ENCODE peak calls at places on chromosomes 4 and X, in ten cellular contexts. One of them, this sample, is unnamed.

GRCh38 chr4:6115746-6116586 is 84.4 kb downstream of the JAKMIP1 start:
- DNase-seq in spleen: no peak
- DNase-seq in AG04449: no peak
- DNase-seq in psoas muscle: no peak
- DNase-seq in fibroblast of the aortic adventitia: no peak
- DNase-seq in tibial nerve: no peak
- DNase-seq in neural crest cell: no peak
- DNase-seq in breast epithelium: no peak
- DNase-seq in endodermal cell: peak
- DNase-seq in left lung: no peak
- DNase-seq in this sample: no peak

GRCh38 chr4:159451006-159451405 is 348.1 kb downstream of the RAPGEF2 start:
- DNase-seq in spleen: no peak
- DNase-seq in endodermal cell: no peak
- DNase-seq in AG04449: no peak
- DNase-seq in left lung: no peak
- DNase-seq in breast epithelium: no peak
- DNase-seq in neural crest cell: no peak
- DNase-seq in fibroblast of the aortic adventitia: no peak
- DNase-seq in psoas muscle: no peak
- DNase-seq in tibial nerve: no peak
- DNase-seq in this sample: no peak

GRCh38 chr4:2069986-2070385 is 10.9 kb downstream of the NAT8L start:
- DNase-seq in tibial nerve: no peak
- DNase-seq in psoas muscle: no peak
- DNase-seq in left lung: peak
- DNase-seq in AG04449: no peak
- DNase-seq in breast epithelium: no peak
- DNase-seq in fibroblast of the aortic adventitia: no peak
- DNase-seq in neural crest cell: no peak
- DNase-seq in endodermal cell: peak
- DNase-seq in spleen: peak
- DNase-seq in this sample: no peak

GRCh38 chrX:47648376-47648775 is 2.0 kb downstream of the ELK1 start:
- DNase-seq in left lung: no peak
- DNase-seq in endodermal cell: no peak
- DNase-seq in tibial nerve: no peak
- DNase-seq in neural crest cell: no peak
- DNase-seq in breast epithelium: no peak
- DNase-seq in psoas muscle: no peak
- DNase-seq in AG04449: no peak
- DNase-seq in spleen: no peak
- DNase-seq in fibroblast of the aortic adventitia: no peak
- DNase-seq in this sample: no peak

GRCh38 chrX:65674351-65674893 is 7.0 kb downstream of the MSN start:
- DNase-seq in breast epithelium: no peak
- DNase-seq in AG04449: no peak
- DNase-seq in tibial nerve: no peak
- DNase-seq in psoas muscle: no peak
- DNase-seq in spleen: no peak
- DNase-seq in neural crest cell: no peak
- DNase-seq in fibroblast of the aortic adventitia: peak
- DNase-seq in endodermal cell: no peak
- DNase-seq in left lung: no peak
- DNase-seq in this sample: no peak

GRCh38 chr4:142534994-142535393 is 311.1 kb downstream of the INPP4B start:
- DNase-seq in breast epithelium: no peak
- DNase-seq in AG04449: no peak
- DNase-seq in endodermal cell: no peak
- DNase-seq in spleen: no peak
- DNase-seq in fibroblast of the aortic adventitia: no peak
- DNase-seq in psoas muscle: no peak
- DNase-seq in left lung: no peak
- DNase-seq in tibial nerve: no peak
- DNase-seq in neural crest cell: no peak
- DNase-seq in this sample: no peak

GRCh38 chr4:118865091-118865708 is 23.5 kb upstream of the SYNPO2 start:
- DNase-seq in breast epithelium: no peak
- DNase-seq in AG04449: no peak
- DNase-seq in spleen: no peak
- DNase-seq in psoas muscle: no peak
- DNase-seq in tibial nerve: no peak
- DNase-seq in neural crest cell: peak
- DNase-seq in fibroblast of the aortic adventitia: peak
- DNase-seq in endodermal cell: peak
- DNase-seq in left lung: no peak
- DNase-seq in this sample: peak

GRCh38 chr4:131347816-131348215 is 1801.3 kb upstream of the PCDH10 start:
- DNase-seq in breast epithelium: no peak
- DNase-seq in AG04449: no peak
- DNase-seq in neural crest cell: no peak
- DNase-seq in tibial nerve: no peak
- DNase-seq in left lung: no peak
- DNase-seq in psoas muscle: no peak
- DNase-seq in spleen: no peak
- DNase-seq in endodermal cell: no peak
- DNase-seq in fibroblast of the aortic adventitia: no peak
- DNase-seq in this sample: no peak

GRCh38 chr4:5995901-5996623 is 22.2 kb downstream of the C4orf50 start:
- DNase-seq in neural crest cell: no peak
- DNase-seq in spleen: no peak
- DNase-seq in breast epithelium: no peak
- DNase-seq in AG04449: no peak
- DNase-seq in fibroblast of the aortic adventitia: no peak
- DNase-seq in tibial nerve: no peak
- DNase-seq in psoas muscle: peak
- DNase-seq in left lung: no peak
- DNase-seq in endodermal cell: peak
- DNase-seq in this sample: no peak

GRCh38 chrX:108299704-108300103 is 138.5 kb downstream of the COL4A6 start:
- DNase-seq in breast epithelium: no peak
- DNase-seq in fibroblast of the aortic adventitia: no peak
- DNase-seq in AG04449: no peak
- DNase-seq in psoas muscle: no peak
- DNase-seq in left lung: no peak
- DNase-seq in tibial nerve: no peak
- DNase-seq in spleen: no peak
- DNase-seq in neural crest cell: no peak
- DNase-seq in endodermal cell: no peak
- DNase-seq in this sample: no peak

GRCh38 chrX:108303682-108304081 is 134.5 kb downstream of the COL4A6 start:
- DNase-seq in left lung: no peak
- DNase-seq in spleen: no peak
- DNase-seq in psoas muscle: no peak
- DNase-seq in fibroblast of the aortic adventitia: no peak
- DNase-seq in breast epithelium: no peak
- DNase-seq in tibial nerve: no peak
- DNase-seq in AG04449: no peak
- DNase-seq in endodermal cell: no peak
- DNase-seq in neural crest cell: no peak
- DNase-seq in this sample: no peak

GRCh38 chrX:108306086-108306485 is 132.1 kb downstream of the COL4A6 start:
- DNase-seq in neural crest cell: no peak
- DNase-seq in spleen: no peak
- DNase-seq in left lung: no peak
- DNase-seq in tibial nerve: no peak
- DNase-seq in psoas muscle: no peak
- DNase-seq in breast epithelium: no peak
- DNase-seq in fibroblast of the aortic adventitia: no peak
- DNase-seq in AG04449: no peak
- DNase-seq in endodermal cell: no peak
- DNase-seq in this sample: no peak

GRCh38 chrX:108307408-108308085 is 130.7 kb downstream of the COL4A6 start:
- DNase-seq in neural crest cell: no peak
- DNase-seq in fibroblast of the aortic adventitia: peak
- DNase-seq in spleen: no peak
- DNase-seq in tibial nerve: no peak
- DNase-seq in left lung: peak
- DNase-seq in psoas muscle: peak
- DNase-seq in endodermal cell: no peak
- DNase-seq in AG04449: no peak
- DNase-seq in breast epithelium: peak
- DNase-seq in this sample: no peak

GRCh38 chrX:108304210-108304609 is 134.0 kb downstream of the COL4A6 start:
- DNase-seq in spleen: no peak
- DNase-seq in psoas muscle: no peak
- DNase-seq in tibial nerve: no peak
- DNase-seq in AG04449: no peak
- DNase-seq in breast epithelium: no peak
- DNase-seq in endodermal cell: no peak
- DNase-seq in fibroblast of the aortic adventitia: peak
- DNase-seq in neural crest cell: no peak
- DNase-seq in left lung: no peak
- DNase-seq in this sample: no peak
- TF ChIP-seq CTCF in spleen: no peak
- TF ChIP-seq CTCF in psoas muscle: peak
- TF ChIP-seq CTCF in tibial nerve: no peak
- TF ChIP-seq CTCF in AG04449: no peak
- TF ChIP-seq CTCF in breast epithelium: no peak
- TF ChIP-seq CTCF in endodermal cell: peak
- TF ChIP-seq CTCF in fibroblast of the aortic adventitia: peak
- TF ChIP-seq CTCF in neural crest cell: peak
- TF ChIP-seq CTCF in left lung: no peak
- TF ChIP-seq CTCF in this sample: peak

GRCh38 chrX:105564536-105564935 is 257.8 kb upstream of the NRK start:
- DNase-seq in AG04449: peak
- DNase-seq in neural crest cell: no peak
- DNase-seq in psoas muscle: no peak
- DNase-seq in breast epithelium: no peak
- DNase-seq in endodermal cell: no peak
- DNase-seq in left lung: no peak
- DNase-seq in tibial nerve: no peak
- DNase-seq in spleen: no peak
- DNase-seq in fibroblast of the aortic adventitia: peak
- DNase-seq in this sample: no peak

DNA sequence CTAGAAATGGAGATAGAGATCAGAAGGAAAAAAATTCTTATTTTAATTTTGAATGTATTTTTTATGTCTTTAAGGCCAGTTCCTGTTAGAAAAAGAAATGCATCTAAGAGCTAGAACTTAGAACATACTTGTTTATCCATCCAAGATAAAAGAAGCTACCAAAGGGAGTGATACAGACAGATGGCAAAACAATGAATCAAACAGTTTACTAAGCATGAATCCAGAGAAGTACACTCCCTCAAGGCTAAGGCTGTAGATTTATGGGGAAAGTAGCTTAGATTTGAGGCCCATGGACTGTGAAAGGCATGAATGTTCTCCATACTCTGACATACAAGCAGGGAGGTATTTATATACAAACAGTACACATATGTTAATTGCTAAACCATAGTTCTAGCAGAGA is 255.3 kb upstream of the NRK start:
- DNase-seq in left lung: no peak
- DNase-seq in breast epithelium: no peak
- DNase-seq in psoas muscle: no peak
- DNase-seq in tibial nerve: no peak
- DNase-seq in endodermal cell: no peak
- DNase-seq in neural crest cell: no peak
- DNase-seq in AG04449: no peak
- DNase-seq in spleen: no peak
- DNase-seq in fibroblast of the aortic adventitia: no peak
- DNase-seq in this sample: no peak
- TF ChIP-seq CTCF in left lung: no peak
- TF ChIP-seq CTCF in breast epithelium: no peak
- TF ChIP-seq CTCF in psoas muscle: no peak
- TF ChIP-seq CTCF in tibial nerve: no peak
- TF ChIP-seq CTCF in endodermal cell: no peak
- TF ChIP-seq CTCF in neural crest cell: no peak
- TF ChIP-seq CTCF in AG04449: no peak
- TF ChIP-seq CTCF in spleen: no peak
- TF ChIP-seq CTCF in fibroblast of the aortic adventitia: no peak
- TF ChIP-seq CTCF in this sample: no peak

GRCh38 chrX:33207056-33207455 is 4.3 kb downstream of the DMD start:
- DNase-seq in psoas muscle: no peak
- DNase-seq in spleen: no peak
- DNase-seq in AG04449: no peak
- DNase-seq in endodermal cell: no peak
- DNase-seq in neural crest cell: no peak
- DNase-seq in breast epithelium: no peak
- DNase-seq in fibroblast of the aortic adventitia: peak
- DNase-seq in left lung: no peak
- DNase-seq in tibial nerve: no peak
- DNase-seq in this sample: no peak

GRCh38 chrX:33210156-33210555 is 1.2 kb downstream of the DMD start:
- DNase-seq in neural crest cell: no peak
- DNase-seq in endodermal cell: no peak
- DNase-seq in fibroblast of the aortic adventitia: no peak
- DNase-seq in left lung: no peak
- DNase-seq in breast epithelium: no peak
- DNase-seq in psoas muscle: no peak
- DNase-seq in AG04449: no peak
- DNase-seq in spleen: no peak
- DNase-seq in tibial nerve: no peak
- DNase-seq in this sample: no peak

DNA sequence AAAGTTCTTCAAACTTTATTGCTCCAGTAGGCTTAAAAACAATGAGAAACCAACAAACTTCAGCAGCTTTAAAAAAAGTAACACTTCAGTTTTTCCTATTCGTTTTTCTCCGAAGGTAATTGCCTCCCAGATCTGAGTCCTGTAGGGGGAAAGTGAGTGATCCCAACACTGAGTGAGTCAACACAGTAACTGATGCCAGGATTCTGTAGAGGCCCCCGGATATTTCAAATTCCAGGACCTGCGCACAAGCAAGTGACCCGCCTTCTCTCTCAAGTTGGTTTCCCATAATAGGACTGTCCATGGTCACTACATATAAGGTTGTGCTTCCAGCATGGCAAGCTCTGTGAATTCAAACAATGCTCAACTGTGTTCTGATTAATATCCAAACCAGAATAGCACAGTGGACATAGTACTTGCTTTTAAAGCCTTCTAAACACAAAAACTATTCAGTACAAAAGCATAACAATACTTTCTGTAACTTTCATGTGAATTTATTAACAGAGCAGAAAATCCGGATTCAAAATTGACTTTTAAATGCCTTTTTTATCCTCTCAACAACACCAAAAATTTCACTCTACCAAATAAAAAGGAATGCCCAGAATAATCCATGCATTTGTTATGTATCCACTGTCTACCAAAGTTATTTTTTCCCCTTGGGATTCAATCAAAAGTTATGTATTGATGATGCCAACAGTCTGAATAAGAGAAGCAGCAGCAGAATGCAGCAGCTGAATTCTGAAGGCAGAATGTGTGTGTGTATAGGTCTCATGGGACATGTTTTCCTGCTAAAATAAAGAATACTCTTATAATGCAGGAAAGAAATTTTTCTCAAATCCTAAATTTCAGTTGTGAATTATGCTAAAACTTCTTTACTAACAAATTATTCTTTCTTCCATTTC is at the start of gene DMD:
- DNase-seq in tibial nerve: peak
- DNase-seq in left lung: no peak
- DNase-seq in fibroblast of the aortic adventitia: peak
- DNase-seq in neural crest cell: peak
- DNase-seq in spleen: no peak
- DNase-seq in AG04449: peak
- DNase-seq in psoas muscle: peak
- DNase-seq in breast epithelium: no peak
- DNase-seq in endodermal cell: peak
- DNase-seq in this sample: no peak
- TF ChIP-seq CTCF in tibial nerve: no peak
- TF ChIP-seq CTCF in left lung: no peak
- TF ChIP-seq CTCF in fibroblast of the aortic adventitia: no peak
- TF ChIP-seq CTCF in neural crest cell: no peak
- TF ChIP-seq CTCF in spleen: no peak
- TF ChIP-seq CTCF in AG04449: no peak
- TF ChIP-seq CTCF in psoas muscle: no peak
- TF ChIP-seq CTCF in breast epithelium: no peak
- TF ChIP-seq CTCF in endodermal cell: peak
- TF ChIP-seq CTCF in this sample: no peak

GRCh38 chrX:13747836-13748235 is 13.3 kb downstream of the OFD1 start:
- DNase-seq in left lung: no peak
- DNase-seq in neural crest cell: no peak
- DNase-seq in breast epithelium: no peak
- DNase-seq in tibial nerve: peak
- DNase-seq in fibroblast of the aortic adventitia: peak
- DNase-seq in endodermal cell: peak
- DNase-seq in psoas muscle: no peak
- DNase-seq in spleen: no peak
- DNase-seq in AG04449: no peak
- DNase-seq in this sample: no peak
- TF ChIP-seq CTCF in left lung: peak
- TF ChIP-seq CTCF in neural crest cell: peak
- TF ChIP-seq CTCF in breast epithelium: no peak
- TF ChIP-seq CTCF in tibial nerve: no peak
- TF ChIP-seq CTCF in fibroblast of the aortic adventitia: peak
- TF ChIP-seq CTCF in endodermal cell: peak
- TF ChIP-seq CTCF in psoas muscle: peak
- TF ChIP-seq CTCF in spleen: peak
- TF ChIP-seq CTCF in AG04449: peak
- TF ChIP-seq CTCF in this sample: peak

This sample was measured in progenitor cell of endocrine pancreas.